ENCODE peak calls at places on chromosomes 4 and X, in eight cellular contexts. One of them, this sample, is unnamed.

GRCh38 chr4:19739101-19739651 is 512.5 kb upstream of the SLIT2 start:
- DNase-seq in mucosa of descending colon: no peak
- DNase-seq in adrenal gland: no peak
- DNase-seq in stimulated activated naive CD4-positive, alpha-beta T cell: no peak
- DNase-seq in NCI-H524 treated with DMSO at 0.1 percent for 48 hours: no peak
- DNase-seq in left lung: no peak
- DNase-seq in T-helper 1 cell: no peak
- DNase-seq in NCI-H2081: no peak
- DNase-seq in this sample: peak; percentile 42

GRCh38 chr4:879730-880079 is 52.4 kb downstream of the GAK start:
- DNase-seq in NCI-H2081: no peak
- DNase-seq in stimulated activated naive CD4-positive, alpha-beta T cell: peak; percentile 46
- DNase-seq in T-helper 1 cell: peak; percentile 22
- DNase-seq in adrenal gland: no peak
- DNase-seq in left lung: no peak
- DNase-seq in NCI-H524 treated with DMSO at 0.1 percent for 48 hours: no peak
- DNase-seq in mucosa of descending colon: no peak
- DNase-seq in this sample: no peak

GRCh38 chr4:8453957-8454356 is 13.4 kb downstream of the TRMT44 start:
- DNase-seq in T-helper 1 cell: no peak
- DNase-seq in adrenal gland: no peak
- DNase-seq in stimulated activated naive CD4-positive, alpha-beta T cell: no peak
- DNase-seq in left lung: no peak
- DNase-seq in NCI-H524 treated with DMSO at 0.1 percent for 48 hours: no peak
- DNase-seq in mucosa of descending colon: no peak
- DNase-seq in NCI-H2081: no peak
- DNase-seq in this sample: no peak

GRCh38 chr4:87918314-87919058 is 57.0 kb upstream of the SPP1 start:
- DNase-seq in adrenal gland: no peak
- DNase-seq in left lung: no peak
- DNase-seq in stimulated activated naive CD4-positive, alpha-beta T cell: no peak
- DNase-seq in mucosa of descending colon: no peak
- DNase-seq in NCI-H524 treated with DMSO at 0.1 percent for 48 hours: no peak
- DNase-seq in NCI-H2081: no peak
- DNase-seq in T-helper 1 cell: no peak
- DNase-seq in this sample: no peak

GRCh38 chrX:14095702-14096101 is 66.0 kb upstream of the GEMIN8 start:
- DNase-seq in stimulated activated naive CD4-positive, alpha-beta T cell: no peak
- DNase-seq in T-helper 1 cell: peak; percentile 24
- DNase-seq in adrenal gland: peak; percentile 69
- DNase-seq in NCI-H524 treated with DMSO at 0.1 percent for 48 hours: no peak
- DNase-seq in left lung: no peak
- DNase-seq in NCI-H2081: no peak
- DNase-seq in mucosa of descending colon: peak; percentile 25
- DNase-seq in this sample: peak; percentile 33

GRCh38 chrX:20319054-20319453 is 52.3 kb upstream of the RPS6KA3 start:
- DNase-seq in mucosa of descending colon: no peak
- DNase-seq in adrenal gland: no peak
- DNase-seq in NCI-H524 treated with DMSO at 0.1 percent for 48 hours: no peak
- DNase-seq in NCI-H2081: no peak
- DNase-seq in T-helper 1 cell: no peak
- DNase-seq in left lung: no peak
- DNase-seq in stimulated activated naive CD4-positive, alpha-beta T cell: no peak
- DNase-seq in this sample: no peak

GRCh38 chr4:126604273-126604867 is 1028.4 kb upstream of the INTU start:
- DNase-seq in mucosa of descending colon: no peak
- DNase-seq in T-helper 1 cell: no peak
- DNase-seq in stimulated activated naive CD4-positive, alpha-beta T cell: no peak
- DNase-seq in NCI-H524 treated with DMSO at 0.1 percent for 48 hours: no peak
- DNase-seq in adrenal gland: peak; percentile 61
- DNase-seq in left lung: no peak
- DNase-seq in NCI-H2081: no peak
- DNase-seq in this sample: peak; percentile 23

GRCh38 chr4:178090640-178091411 is 648.6 kb upstream of the AGA start:
- DNase-seq in left lung: no peak
- DNase-seq in mucosa of descending colon: no peak
- DNase-seq in NCI-H524 treated with DMSO at 0.1 percent for 48 hours: no peak
- DNase-seq in adrenal gland: no peak
- DNase-seq in stimulated activated naive CD4-positive, alpha-beta T cell: no peak
- DNase-seq in NCI-H2081: no peak
- DNase-seq in T-helper 1 cell: no peak
- DNase-seq in this sample: no peak

GRCh38 chr4:71130827-71131603 is 137.6 kb downstream of the DCK start:
- DNase-seq in mucosa of descending colon: no peak
- DNase-seq in NCI-H2081: no peak
- DNase-seq in adrenal gland: no peak
- DNase-seq in stimulated activated naive CD4-positive, alpha-beta T cell: no peak
- DNase-seq in T-helper 1 cell: no peak
- DNase-seq in left lung: no peak
- DNase-seq in NCI-H524 treated with DMSO at 0.1 percent for 48 hours: no peak
- DNase-seq in this sample: no peak

GRCh38 chrX:110851780-110852179 is 56.2 kb upstream of the CHRDL1 start:
- DNase-seq in NCI-H2081: no peak
- DNase-seq in stimulated activated naive CD4-positive, alpha-beta T cell: no peak
- DNase-seq in T-helper 1 cell: no peak
- DNase-seq in mucosa of descending colon: no peak
- DNase-seq in NCI-H524 treated with DMSO at 0.1 percent for 48 hours: no peak
- DNase-seq in left lung: no peak
- DNase-seq in adrenal gland: no peak
- DNase-seq in this sample: peak; percentile 37

GRCh38 chr4:39664828-39665731 is 26.4 kb upstream of the SMIM14 start:
- DNase-seq in adrenal gland: no peak
- DNase-seq in T-helper 1 cell: no peak
- DNase-seq in NCI-H2081: no peak
- DNase-seq in NCI-H524 treated with DMSO at 0.1 percent for 48 hours: no peak
- DNase-seq in left lung: no peak
- DNase-seq in stimulated activated naive CD4-positive, alpha-beta T cell: no peak
- DNase-seq in mucosa of descending colon: no peak
- DNase-seq in this sample: no peak

GRCh38 chrX:131235768-131236167 is 53.3 kb downstream of the IGSF1 start:
- DNase-seq in NCI-H524 treated with DMSO at 0.1 percent for 48 hours: no peak
- DNase-seq in left lung: no peak
- DNase-seq in mucosa of descending colon: no peak
- DNase-seq in adrenal gland: no peak
- DNase-seq in T-helper 1 cell: no peak
- DNase-seq in NCI-H2081: no peak
- DNase-seq in stimulated activated naive CD4-positive, alpha-beta T cell: no peak
- DNase-seq in this sample: no peak

GRCh38 chrX:21885568-21885967 is 29.8 kb downstream of the YY2 start:
- DNase-seq in NCI-H2081: no peak
- DNase-seq in NCI-H524 treated with DMSO at 0.1 percent for 48 hours: no peak
- DNase-seq in stimulated activated naive CD4-positive, alpha-beta T cell: no peak
- DNase-seq in left lung: no peak
- DNase-seq in T-helper 1 cell: no peak
- DNase-seq in mucosa of descending colon: no peak
- DNase-seq in adrenal gland: no peak
- DNase-seq in this sample: no peak

This sample was measured in Calu3.